ENCODE peak calls at places on chromosomes 6 and 20, in six cellular contexts. J is ovary, A is H54, F is prostate gland, Z is spleen, T is A549. E is an unnamed sample.

GRCh38 chr20:11261533-11262000 is 587.8 kb upstream of the JAG1 start:
- DNase-seq in J (no peak), A (peak; percentile 65), Z (no peak), T (no peak), F (no peak), E (no peak)

GRCh38 chr20:63027425-63028389 is 20.9 kb upstream of the BHLHE23 start:
- DNase-seq in A (peak; percentile 64), T (peak; percentile 58), J (peak; percentile 28), F (no peak), Z (peak; percentile 68), E (no peak)

GRCh38 chr6:151627689-151628444 is 134.1 kb downstream of the CCDC170 start:
- DNase-seq in T (no peak), J (no peak), Z (no peak), A (no peak), F (no peak), E (peak; percentile 51)

GRCh38 chr6:167056370-167056769 is 57.2 kb downstream of the CEP43 start:
- DNase-seq in A (no peak), Z (no peak), J (no peak), F (no peak), T (no peak), E (no peak)

GRCh38 chr6:108002365-108003221 is 44.6 kb upstream of the SEC63 start:
- DNase-seq in A (no peak), J (no peak), Z (no peak), T (peak; percentile 18), F (peak; percentile 11), E (no peak)

GRCh38 chr6:3439961-3440360 is 16.9 kb downstream of the SLC22A23 start:
- DNase-seq in F (no peak), A (no peak), Z (no peak), T (no peak), J (no peak), E (no peak)

GRCh38 chr20:33105336-33105924 is 26.0 kb downstream of the BPIFB4 start:
- DNase-seq in A (no peak), F (no peak), J (no peak), Z (no peak), T (no peak), E (no peak)

GRCh38 chr6:73732845-73733675 is 37.1 kb downstream of the CD109 start:
- DNase-seq in A (no peak), J (peak; percentile 56), Z (peak; percentile 82), F (peak; percentile 58), T (peak; percentile 25), E (peak; percentile 49)

GRCh38 chr6:56961151-56961550 is 6.2 kb downstream of the BEND6 start:
- DNase-seq in T (no peak), A (no peak), F (no peak), Z (no peak), J (no peak), E (no peak)

GRCh38 chr20:35991142-35991771 is 22.9 kb downstream of the CNBD2 start:
- DNase-seq in F (peak; percentile 60), T (peak; percentile 79), J (no peak), Z (peak; percentile 46), A (peak; percentile 49), E (peak; percentile 22)

GRCh38 chr6:7204726-7205125 is 97.0 kb downstream of the RREB1 start:
- DNase-seq in A (no peak), F (no peak), J (no peak), Z (no peak), T (no peak), E (no peak)

GRCh38 chr20:45322952-45323383 is 14.9 kb upstream of the MATN4 start:
- DNase-seq in A (no peak), T (no peak), F (peak; percentile 58), J (no peak), Z (no peak), E (peak; percentile 31)

GRCh38 chr6:33983109-33983475 is 162.8 kb downstream of the GRM4 start:
- DNase-seq in F (peak; percentile 75), A (peak; percentile 81), Z (peak; percentile 51), J (no peak), T (peak; percentile 35), E (peak; percentile 79)

GRCh38 chr20:54005524-54005923 is 64.9 kb downstream of the BCAS1 start:
- DNase-seq in J (no peak), A (no peak), Z (no peak), T (no peak), F (no peak), E (no peak)

GRCh38 chr20:31674895-31675827 is 37.4 kb downstream of the COX4I2 start:
- DNase-seq in Z (peak; percentile 91), F (no peak), T (no peak), A (peak; percentile 51), J (peak; percentile 60), E (no peak)

GRCh38 chr20:47866480-47866879 is 81.2 kb upstream of the SULF2 start:
- DNase-seq in A (no peak), Z (no peak), T (no peak), F (no peak), J (no peak), E (no peak)

GRCh38 chr20:42577193-42577592 is 612.5 kb downstream of the PTPRT start:
- DNase-seq in Z (no peak), F (no peak), A (no peak), J (no peak), T (no peak), E (no peak)

GRCh38 chr6:36809156-36809555 is 30.1 kb downstream of the CPNE5 start:
- DNase-seq in J (no peak), A (no peak), T (no peak), Z (no peak), F (no peak), E (no peak)
- TF ChIP-seq POLR2A in J (no peak), A (no peak), T (no peak), Z (no peak), F (no peak), E (no peak)

GRCh38 chr6:145036848-145037567 is 698.3 kb downstream of the EPM2A start:
- DNase-seq in J (no peak), F (no peak), Z (no peak), T (no peak), A (no peak), E (no peak)
- TF ChIP-seq POLR2A in J (no peak), F (no peak), Z (no peak), T (no peak), A (no peak), E (no peak)

GRCh38 chr6:5726976-5727718 is 279.6 kb downstream of the NRN1 start:
- DNase-seq in F (no peak), T (no peak), A (no peak), Z (no peak), J (no peak), E (no peak)
- TF ChIP-seq POLR2A in F (no peak), T (no peak), A (no peak), Z (no peak), J (no peak), E (no peak)

DNA sequence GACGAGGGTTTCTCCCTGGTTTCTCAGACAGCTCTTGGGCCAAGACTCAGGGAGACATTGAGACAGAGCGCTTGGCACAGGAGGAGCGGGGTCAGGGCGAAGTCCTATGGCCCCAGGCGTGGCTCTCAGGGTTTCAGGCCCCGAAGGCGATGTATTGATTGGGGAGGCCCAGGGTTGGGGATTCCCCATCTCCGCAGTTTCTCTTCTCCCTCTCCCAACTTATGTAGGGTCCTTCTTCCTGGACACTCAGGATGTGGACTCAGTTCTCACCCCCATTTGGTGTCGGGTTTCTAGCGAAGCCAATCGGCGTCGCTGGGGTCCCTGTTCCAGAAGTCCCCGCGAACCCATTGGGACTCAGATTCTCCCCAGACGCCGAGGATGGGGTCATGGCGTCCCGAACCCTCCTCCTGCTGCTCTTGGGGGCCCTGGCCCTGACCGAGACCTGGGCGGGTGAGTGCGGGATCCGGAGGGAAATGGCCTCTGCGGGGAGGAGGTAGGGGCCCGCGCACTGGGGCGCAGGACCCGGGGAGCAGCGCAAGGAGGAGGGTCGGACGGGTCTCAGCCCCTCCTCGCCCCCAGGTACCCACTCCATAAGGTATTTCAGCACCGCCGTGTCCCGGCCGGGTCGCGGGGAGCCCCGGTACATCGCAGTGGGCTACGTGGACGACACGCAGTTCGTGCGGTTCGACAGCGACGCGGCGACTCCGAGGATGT is 16.1 kb upstream of the HLA-A start:
- DNase-seq in Z (no peak), F (no peak), J (peak; percentile 59), T (no peak), A (no peak), E (no peak)
- TF ChIP-seq POLR2A in Z (no peak), F (no peak), J (no peak), T (no peak), A (no peak), E (no peak)

DNA sequence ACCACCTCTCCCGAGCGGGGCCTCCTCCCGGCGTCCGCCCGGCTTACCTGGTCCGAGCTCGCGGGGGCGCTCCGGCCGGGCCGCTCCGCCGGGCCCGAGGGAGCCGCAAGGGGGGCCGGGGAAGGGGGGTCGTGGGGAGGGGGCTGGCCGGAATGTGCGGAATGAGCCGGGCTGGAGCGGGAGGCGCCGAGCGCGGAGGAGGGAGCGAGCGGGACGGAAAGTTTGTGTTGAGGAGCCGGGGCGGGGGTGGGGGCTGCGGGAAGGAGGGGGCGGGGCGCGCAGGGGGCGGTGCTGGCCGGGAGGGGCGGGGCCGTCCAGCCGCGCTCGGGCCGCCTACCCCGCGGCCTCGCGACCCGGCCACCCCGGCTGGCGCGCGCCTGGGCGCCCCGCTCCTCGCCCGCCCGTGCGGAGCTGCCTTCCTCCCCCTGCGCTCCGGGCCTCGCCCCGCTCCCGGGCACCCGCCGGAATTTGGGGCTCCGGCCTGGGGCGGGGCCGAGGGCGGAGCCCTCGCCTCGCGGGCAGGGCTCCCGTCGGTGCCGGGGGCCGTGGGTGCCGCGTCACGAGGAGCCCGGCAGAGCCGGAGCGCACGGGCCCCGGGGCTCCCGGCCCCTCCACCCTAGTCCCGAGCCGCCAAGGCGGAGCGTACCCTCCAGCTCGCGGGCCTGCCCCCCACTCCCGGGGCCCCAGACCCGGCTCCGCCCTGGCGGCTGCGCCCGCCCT is at the start of gene TEAD3:
- DNase-seq in J (peak; percentile 87), F (peak; percentile 68), A (peak; percentile 86), T (peak; percentile 63), Z (peak; percentile 84), E (no peak)
- TF ChIP-seq POLR2A in J (peak; percentile 86), F (peak; percentile 76), A (peak; percentile 5), T (peak; percentile 20), Z (no peak), E (peak; percentile 72)

E was measured in HCT116.